ENCODE peak calls at places on chromosomes 5 and 9, in six cellular contexts. Y, Z, P, G, U and Q are unnamed samples.

GRCh38 chr5:59598547-59598874 is 295.0 kb downstream of the PDE4D start:
- DNase-seq in G (no peak), U (no peak), Z (no peak), Y (no peak), P (no peak), Q (no peak)

GRCh38 chr5:142032747-142033631 is 20.2 kb upstream of the GNPDA1 start:
- DNase-seq in U (no peak), G (no peak), Z (no peak), P (no peak), Y (no peak), Q (no peak)

GRCh38 chr5:95847261-95847592 is 24.7 kb upstream of the GLRX start:
- DNase-seq in U (no peak), Y (no peak), G (no peak), Z (no peak), P (no peak), Q (no peak)

GRCh38 chr5:138351056-138351455 is 1.4 kb upstream of the KDM3B start:
- DNase-seq in Y (peak), Z (no peak), G (no peak), U (no peak), P (no peak), Q (no peak)

GRCh38 chr9:114314256-114314867 is 8.5 kb upstream of the ORM1 start:
- DNase-seq in Y (no peak), Z (no peak), P (no peak), U (no peak), G (no peak), Q (no peak)

GRCh38 chr9:79623799-79624721 is 52.3 kb downstream of the TLE4 start:
- DNase-seq in Y (no peak), P (peak), U (peak), G (peak), Z (peak), Q (peak)

GRCh38 chr5:143955140-143955539 is 143.2 kb downstream of the HMHB1 start:
- DNase-seq in Y (peak), Z (no peak), G (no peak), U (no peak), P (no peak), Q (no peak)

GRCh38 chr5:88761269-88761880 is 121.6 kb downstream of the MEF2C start:
- DNase-seq in Z (no peak), G (no peak), U (no peak), P (no peak), Y (no peak), Q (no peak)

GRCh38 chr9:124209279-124209678 is 48.5 kb upstream of the NEK6 start:
- DNase-seq in U (no peak), P (no peak), G (no peak), Z (no peak), Y (no peak), Q (no peak)

GRCh38 chr9:131423171-131423581 is 29.3 kb downstream of the PRRC2B start:
- DNase-seq in G (peak), P (peak), U (peak), Y (peak), Z (no peak), Q (peak)

GRCh38 chr5:56006600-56006999 is 11.8 kb upstream of the IL6ST start:
- DNase-seq in Y (no peak), G (no peak), P (no peak), U (no peak), Z (no peak), Q (no peak)

GRCh38 chr9:133643978-133644760 is 8.0 kb downstream of the DBH start:
- DNase-seq in U (no peak), P (no peak), Y (no peak), Z (no peak), G (no peak), Q (no peak)

GRCh38 chr5:76580983-76581382 is 42.2 kb downstream of the F2RL2 start:
- DNase-seq in P (no peak), Y (no peak), U (no peak), Z (no peak), G (no peak), Q (no peak)

GRCh38 chr9:138009456-138010273 is 132.1 kb downstream of the CACNA1B start:
- DNase-seq in Y (no peak), Z (no peak), P (no peak), U (no peak), G (no peak), Q (no peak)
- H3K4me3 ChIP-seq in Y (no peak), Z (no peak), P (no peak), U (no peak), G (no peak), Q (no peak)

DNA sequence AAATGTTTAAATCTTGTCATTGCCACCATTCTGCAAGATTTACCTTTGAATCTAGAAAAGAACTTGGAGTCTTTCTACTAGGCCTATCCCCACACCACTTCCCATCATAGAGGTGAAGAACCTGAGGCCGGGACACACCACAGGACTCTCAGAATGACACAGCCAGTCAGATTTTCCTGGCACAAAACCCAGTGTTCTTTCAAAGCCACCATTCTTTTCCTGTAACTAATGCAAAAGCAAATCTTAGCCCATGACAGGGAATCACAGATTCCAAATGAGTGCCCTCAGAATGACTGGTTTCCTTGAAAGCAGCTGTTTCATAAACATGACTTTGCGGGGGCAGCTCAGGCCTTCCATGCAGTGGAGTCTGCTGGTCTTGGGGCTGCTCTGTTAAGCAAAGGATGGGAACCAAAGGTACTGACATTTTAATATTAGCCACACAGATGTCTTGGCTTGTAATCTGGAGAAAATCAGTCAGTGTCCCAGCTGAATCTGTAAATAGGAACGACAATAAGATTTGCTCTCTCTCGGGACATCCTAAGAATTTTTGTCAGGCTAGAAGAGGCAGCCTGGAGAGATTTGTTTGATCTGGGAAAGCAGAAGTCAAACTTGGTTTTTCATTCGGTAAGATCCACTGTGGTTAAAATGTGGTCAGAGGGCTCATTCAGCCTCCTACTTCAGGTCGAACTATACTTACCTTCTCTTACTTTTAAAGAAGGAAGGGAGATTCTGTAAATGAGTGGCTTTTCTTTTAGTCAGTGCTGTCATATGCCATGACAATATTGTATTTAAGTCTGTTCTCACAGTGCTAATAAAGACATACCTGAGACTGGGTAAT is 115.1 kb downstream of the PALM2AKAP2 start:
- DNase-seq in Z (peak), G (peak), P (no peak), U (no peak), Y (peak), Q (no peak)
- H3K4me3 ChIP-seq in Z (no peak), G (no peak), P (no peak), U (no peak), Y (no peak), Q (no peak)

GRCh38 chr5:80192507-80193241 is 63.2 kb downstream of the SERINC5 start:
- DNase-seq in Z (no peak), U (no peak), Y (peak), P (peak), G (peak), Q (no peak)
- H3K4me3 ChIP-seq in Z (no peak), U (peak), Y (no peak), P (peak), G (no peak), Q (peak)

DNA sequence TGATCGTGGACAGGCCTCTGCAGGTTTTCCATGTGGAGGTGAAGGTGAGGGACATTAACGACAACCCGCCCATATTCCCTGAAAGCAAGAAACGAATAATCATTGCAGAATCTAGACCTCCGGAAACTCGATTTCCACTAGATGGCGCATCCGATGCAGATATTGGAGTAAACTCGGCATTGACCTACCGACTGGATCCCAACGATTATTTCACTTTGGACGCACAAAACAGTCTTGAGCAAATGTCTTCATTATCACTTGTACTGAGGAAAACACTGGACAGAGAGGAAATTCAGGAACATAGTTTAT is 621 bp downstream of the PCDHA13 start:
- DNase-seq in U (no peak), G (no peak), P (no peak), Z (no peak), Y (no peak), Q (no peak)
- H3K4me3 ChIP-seq in U (no peak), G (no peak), P (no peak), Z (no peak), Y (no peak), Q (no peak)

GRCh38 chr9:128704356-128704670 is 2.0 kb downstream of the PKN3 start:
- DNase-seq in Y (no peak), G (no peak), Z (no peak), U (no peak), P (no peak), Q (no peak)
- H3K4me3 ChIP-seq in Y (no peak), G (no peak), Z (no peak), U (peak), P (peak), Q (no peak)

GRCh38 chr5:31617867-31618266 is 21.1 kb upstream of the PDZD2 start:
- DNase-seq in Y (no peak), P (no peak), U (no peak), G (no peak), Z (peak), Q (no peak)
- H3K4me3 ChIP-seq in Y (no peak), P (no peak), U (no peak), G (no peak), Z (no peak), Q (no peak)